ENCODE peak calls at places on chromosome 11, in five cellular contexts. L is kidney tubule cell, A is SK-N-SH, D is epithelial cell of esophagus, J is HTR-8/SVneo. E is an unnamed sample.
A peak's percentile ranks its signal among the peaks of the same experiment; 100 is the strongest.

GRCh38 chr11:61999141-61999975 is 31.9 kb upstream of the FTH1 start:
- DNase-seq in A (no peak), J (no peak), L (no peak), D (peak; percentile 69), E (no peak)

GRCh38 chr11:74577624-74578396 is 14.6 kb upstream of the POLD3 start:
- DNase-seq in J (no peak), L (no peak), A (peak; percentile 30), D (no peak), E (no peak)

GRCh38 chr11:13279487-13279834 is 1.9 kb downstream of the BMAL1 start:
- DNase-seq in A (no peak), D (no peak), J (no peak), L (no peak), E (no peak)

GRCh38 chr11:33001281-33001680 is 14.4 kb upstream of the DEPDC7 start:
- DNase-seq in J (no peak), D (peak; percentile 46), A (no peak), L (no peak), E (no peak)

GRCh38 chr11:58134151-58134550 is 8.8 kb upstream of the OR9I1 start:
- DNase-seq in J (no peak), L (no peak), D (no peak), A (no peak), E (no peak)

GRCh38 chr11:119734788-119735187 is 5.8 kb upstream of the NECTIN1 start:
- DNase-seq in J (no peak), D (no peak), L (no peak), A (no peak), E (no peak)

GRCh38 chr11:66281001-66281400 is 3.0 kb downstream of the CNIH2 start:
- DNase-seq in A (no peak), J (no peak), L (no peak), D (no peak), E (no peak)

GRCh38 chr11:62572431-62572830 is 1.3 kb downstream of the EEF1G start:
- DNase-seq in J (no peak), D (no peak), L (no peak), A (no peak), E (no peak)

GRCh38 chr11:128420943-128421342 is 166.4 kb downstream of the ETS1 start:
- DNase-seq in J (no peak), A (no peak), D (no peak), L (no peak), E (peak; percentile 88)

E was measured in skeletal muscle cell.